ENCODE peak calls at places on chromosomes 4 and X, in nine cellular contexts. One of them, this sample, is unnamed.
A peak's percentile ranks its signal among the peaks of the same experiment; 100 is the strongest.

GRCh38 chr4:24477919-24478318 is 106.4 kb downstream of the DHX15 start:
- DNase-seq in NCI-H146: no peak
- DNase-seq in stimulated activated CD4-positive, alpha-beta T cell treated with anti-CD3 and anti-CD28 coated beads, Interleukin-15, amount 100 ng/mL, for 1 hour: no peak
- DNase-seq in cardiac muscle cell: peak; percentile 93
- DNase-seq in HL-60: no peak
- DNase-seq in GM10248: no peak
- DNase-seq in NCI-H510A treated with DMSO at 0.1 percent for 48 hours: no peak
- DNase-seq in substantia nigra: no peak
- DNase-seq in erythroblast: no peak
- DNase-seq in this sample: peak; percentile 91

GRCh38 chrX:56783450-56783831 is 54.4 kb downstream of the NBDY start:
- DNase-seq in substantia nigra: peak; percentile 30
- DNase-seq in stimulated activated CD4-positive, alpha-beta T cell treated with anti-CD3 and anti-CD28 coated beads, Interleukin-15, amount 100 ng/mL, for 1 hour: no peak
- DNase-seq in HL-60: peak; percentile 73
- DNase-seq in erythroblast: no peak
- DNase-seq in cardiac muscle cell: no peak
- DNase-seq in GM10248: no peak
- DNase-seq in NCI-H510A treated with DMSO at 0.1 percent for 48 hours: no peak
- DNase-seq in NCI-H146: peak; percentile 78
- DNase-seq in this sample: peak; percentile 79

GRCh38 chr4:147160908-147161513 is 215.3 kb upstream of the TTC29 start:
- DNase-seq in NCI-H146: peak; percentile 10
- DNase-seq in erythroblast: peak; percentile 16
- DNase-seq in stimulated activated CD4-positive, alpha-beta T cell treated with anti-CD3 and anti-CD28 coated beads, Interleukin-15, amount 100 ng/mL, for 1 hour: no peak
- DNase-seq in substantia nigra: peak; percentile 0
- DNase-seq in HL-60: peak; percentile 10
- DNase-seq in GM10248: peak; percentile 64
- DNase-seq in NCI-H510A treated with DMSO at 0.1 percent for 48 hours: peak; percentile 12
- DNase-seq in cardiac muscle cell: peak; percentile 77
- DNase-seq in this sample: peak; percentile 74

GRCh38 chrX:10648608-10649007 is 28.2 kb upstream of the MID1 start:
- DNase-seq in NCI-H510A treated with DMSO at 0.1 percent for 48 hours: peak; percentile 16
- DNase-seq in cardiac muscle cell: peak; percentile 59
- DNase-seq in stimulated activated CD4-positive, alpha-beta T cell treated with anti-CD3 and anti-CD28 coated beads, Interleukin-15, amount 100 ng/mL, for 1 hour: no peak
- DNase-seq in GM10248: no peak
- DNase-seq in erythroblast: no peak
- DNase-seq in HL-60: no peak
- DNase-seq in substantia nigra: no peak
- DNase-seq in NCI-H146: no peak
- DNase-seq in this sample: no peak

GRCh38 chrX:155026420-155026726 is 271 bp upstream of the FUNDC2 start:
- DNase-seq in NCI-H510A treated with DMSO at 0.1 percent for 48 hours: no peak
- DNase-seq in substantia nigra: no peak
- DNase-seq in HL-60: no peak
- DNase-seq in erythroblast: no peak
- DNase-seq in NCI-H146: no peak
- DNase-seq in stimulated activated CD4-positive, alpha-beta T cell treated with anti-CD3 and anti-CD28 coated beads, Interleukin-15, amount 100 ng/mL, for 1 hour: no peak
- DNase-seq in cardiac muscle cell: no peak
- DNase-seq in GM10248: no peak
- DNase-seq in this sample: no peak

GRCh38 chr4:39846135-39846534 is 131.6 kb downstream of the PDS5A start:
- DNase-seq in NCI-H510A treated with DMSO at 0.1 percent for 48 hours: no peak
- DNase-seq in HL-60: no peak
- DNase-seq in cardiac muscle cell: no peak
- DNase-seq in substantia nigra: no peak
- DNase-seq in stimulated activated CD4-positive, alpha-beta T cell treated with anti-CD3 and anti-CD28 coated beads, Interleukin-15, amount 100 ng/mL, for 1 hour: no peak
- DNase-seq in GM10248: no peak
- DNase-seq in erythroblast: no peak
- DNase-seq in NCI-H146: no peak
- DNase-seq in this sample: peak; percentile 56

GRCh38 chr4:168797176-168797575 is 212.9 kb downstream of the CBR4 start:
- DNase-seq in cardiac muscle cell: peak; percentile 79
- DNase-seq in substantia nigra: no peak
- DNase-seq in HL-60: no peak
- DNase-seq in NCI-H510A treated with DMSO at 0.1 percent for 48 hours: no peak
- DNase-seq in erythroblast: no peak
- DNase-seq in stimulated activated CD4-positive, alpha-beta T cell treated with anti-CD3 and anti-CD28 coated beads, Interleukin-15, amount 100 ng/mL, for 1 hour: no peak
- DNase-seq in NCI-H146: no peak
- DNase-seq in GM10248: no peak
- DNase-seq in this sample: peak; percentile 48

GRCh38 chrX:106581856-106582255 is 29.9 kb upstream of the RADX start:
- DNase-seq in stimulated activated CD4-positive, alpha-beta T cell treated with anti-CD3 and anti-CD28 coated beads, Interleukin-15, amount 100 ng/mL, for 1 hour: no peak
- DNase-seq in erythroblast: no peak
- DNase-seq in GM10248: no peak
- DNase-seq in NCI-H510A treated with DMSO at 0.1 percent for 48 hours: no peak
- DNase-seq in substantia nigra: no peak
- DNase-seq in NCI-H146: no peak
- DNase-seq in HL-60: no peak
- DNase-seq in cardiac muscle cell: no peak
- DNase-seq in this sample: no peak

GRCh38 chr4:3879681-3880594 is 113.8 kb downstream of the ADRA2C start:
- DNase-seq in substantia nigra: no peak
- DNase-seq in NCI-H510A treated with DMSO at 0.1 percent for 48 hours: no peak
- DNase-seq in cardiac muscle cell: no peak
- DNase-seq in GM10248: no peak
- DNase-seq in HL-60: no peak
- DNase-seq in stimulated activated CD4-positive, alpha-beta T cell treated with anti-CD3 and anti-CD28 coated beads, Interleukin-15, amount 100 ng/mL, for 1 hour: no peak
- DNase-seq in NCI-H146: no peak
- DNase-seq in erythroblast: no peak
- DNase-seq in this sample: peak; percentile 13

GRCh38 chr4:38279650-38280322 is 319.6 kb downstream of the PTTG2 start:
- DNase-seq in erythroblast: no peak
- DNase-seq in stimulated activated CD4-positive, alpha-beta T cell treated with anti-CD3 and anti-CD28 coated beads, Interleukin-15, amount 100 ng/mL, for 1 hour: no peak
- DNase-seq in GM10248: no peak
- DNase-seq in HL-60: no peak
- DNase-seq in cardiac muscle cell: no peak
- DNase-seq in substantia nigra: no peak
- DNase-seq in NCI-H146: no peak
- DNase-seq in NCI-H510A treated with DMSO at 0.1 percent for 48 hours: peak; percentile 20
- DNase-seq in this sample: no peak

GRCh38 chr4:147944264-147944663 is 212.4 kb downstream of the ARHGAP10 start:
- DNase-seq in substantia nigra: no peak
- DNase-seq in HL-60: no peak
- DNase-seq in stimulated activated CD4-positive, alpha-beta T cell treated with anti-CD3 and anti-CD28 coated beads, Interleukin-15, amount 100 ng/mL, for 1 hour: no peak
- DNase-seq in NCI-H510A treated with DMSO at 0.1 percent for 48 hours: no peak
- DNase-seq in cardiac muscle cell: no peak
- DNase-seq in NCI-H146: no peak
- DNase-seq in erythroblast: no peak
- DNase-seq in GM10248: no peak
- DNase-seq in this sample: no peak

This sample was measured in astrocyte of the hippocampus.